ENCODE peak calls at places on chromosomes 7 and 10, in six cellular contexts. S, V, A, U, O and R are unnamed samples.

GRCh38 chr7:1401011-1401410 is 58.3 kb downstream of the MICALL2 start:
- DNase-seq in O (peak; percentile 40), U (no peak), A (no peak), S (no peak), V (no peak), R (no peak)

GRCh38 chr10:52644678-52645434 is 127.7 kb downstream of the MBL2 start:
- DNase-seq in U (peak; percentile 21), O (peak; percentile 54), S (peak; percentile 63), V (peak; percentile 24), A (peak; percentile 59), R (no peak)

GRCh38 chr7:137874390-137874789 is 27.6 kb upstream of the DGKI start:
- DNase-seq in S (no peak), O (no peak), V (no peak), U (no peak), A (peak; percentile 91), R (no peak)

GRCh38 chr7:19016140-19016539 is 101.3 kb downstream of the TWIST1 start:
- DNase-seq in A (peak; percentile 25), U (no peak), O (no peak), S (no peak), V (no peak), R (no peak)

GRCh38 chr10:90193240-90193985 is 492.0 kb downstream of the KIF20B start:
- DNase-seq in O (no peak), S (no peak), A (peak; percentile 89), V (no peak), U (no peak), R (no peak)

GRCh38 chr10:35928017-35928619 is 286.0 kb upstream of the FZD8 start:
- DNase-seq in A (no peak), S (no peak), V (no peak), O (no peak), U (no peak), R (no peak)

GRCh38 chr10:29387269-29387668 is 98.4 kb downstream of the LYZL1 start:
- DNase-seq in S (no peak), O (no peak), U (no peak), A (no peak), V (no peak), R (no peak)

GRCh38 chr10:11197266-11197712 is 179.6 kb downstream of the CELF2 start:
- DNase-seq in V (peak; percentile 42), A (peak; percentile 10), U (peak; percentile 45), O (no peak), S (no peak), R (peak; percentile 54)

GRCh38 chr7:152643979-152644559 is 31.9 kb downstream of the XRCC2 start:
- DNase-seq in V (no peak), U (no peak), S (no peak), A (no peak), O (no peak), R (no peak)

GRCh38 chr10:3935141-3935540 is 150.1 kb upstream of the KLF6 start:
- DNase-seq in U (peak; percentile 56), O (no peak), V (peak; percentile 73), A (peak; percentile 77), S (no peak), R (peak; percentile 90)

GRCh38 chr10:94785211-94785610 is 22.7 kb downstream of the CYP2C19 start:
- DNase-seq in A (no peak), V (no peak), O (no peak), U (no peak), S (no peak), R (no peak)

GRCh38 chr7:96870934-96871333 is 134.4 kb upstream of the DLX6 start:
- DNase-seq in A (no peak), S (no peak), O (no peak), V (no peak), U (no peak), R (no peak)

GRCh38 chr10:124743188-124744046 is 761 bp downstream of the FAM53B start:
- DNase-seq in A (peak; percentile 36), V (no peak), U (no peak), S (peak; percentile 88), O (peak; percentile 27), R (no peak)

GRCh38 chr7:66768865-66769832 is 28.6 kb downstream of the RABGEF1 start:
- DNase-seq in S (no peak), A (peak; percentile 13), V (no peak), U (no peak), O (no peak), R (no peak)

GRCh38 chr10:11756766-11757315 is 14.7 kb downstream of the ECHDC3 start:
- DNase-seq in S (no peak), O (no peak), U (no peak), V (no peak), A (no peak), R (no peak)

GRCh38 chr10:113616244-113617074 is 47.4 kb downstream of the NRAP start:
- DNase-seq in V (no peak), O (peak; percentile 27), U (no peak), S (peak; percentile 27), A (no peak), R (no peak)

GRCh38 chr10:102919992-102920736 is 2.1 kb downstream of the CNNM2 start:
- DNase-seq in U (no peak), V (no peak), A (no peak), O (no peak), S (no peak), R (no peak)

GRCh38 chr7:97064972-97065587 is 40.4 kb upstream of the DLX5 start:
- DNase-seq in S (peak; percentile 70), A (peak; percentile 64), O (peak; percentile 59), U (no peak), V (no peak), R (no peak)

GRCh38 chr7:27423290-27423689 is 180.7 kb downstream of the EVX1 start:
- DNase-seq in V (no peak), A (no peak), O (no peak), U (no peak), S (no peak), R (peak; percentile 32)

GRCh38 chr10:131831561-131831960 is 69.2 kb upstream of the PPP2R2D start:
- DNase-seq in S (no peak), A (no peak), V (no peak), O (no peak), U (no peak), R (no peak)

GRCh38 chr10:43211030-43211429 is 55.8 kb downstream of the RASGEF1A start:
- DNase-seq in A (no peak), U (no peak), S (peak; percentile 68), V (no peak), O (no peak), R (no peak)

DNA sequence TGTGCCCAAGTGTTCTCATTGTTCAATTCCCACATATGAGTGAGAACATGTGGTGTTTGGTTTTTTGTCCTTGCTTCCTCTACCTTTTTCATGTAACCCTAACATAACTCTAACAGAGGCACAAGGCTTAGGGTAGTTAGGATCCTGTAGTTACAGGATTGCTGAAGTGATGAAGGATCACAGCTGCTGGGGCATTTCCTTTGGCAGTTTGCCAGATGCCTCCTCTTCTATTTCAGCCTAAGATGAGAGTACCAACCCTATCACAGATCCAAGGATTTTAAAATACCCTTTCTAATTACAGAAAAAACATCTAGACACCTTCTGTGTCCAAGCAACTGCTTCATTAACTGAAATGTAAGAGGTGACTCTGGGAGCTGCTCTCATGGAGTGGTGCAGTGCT is 141.7 kb upstream of the COL1A2 start:
- DNase-seq in V (no peak), U (no peak), O (no peak), A (peak; percentile 12), S (no peak), R (no peak)
- H3K4me3 ChIP-seq in V (no peak overlapping the region), U (no peak overlapping the region), O (no peak overlapping the region), A (no peak overlapping the region), S (no peak overlapping the region), R (no peak overlapping the region)

GRCh38 chr7:266851-267840 is 22.8 kb upstream of the FOXL3 start:
- DNase-seq in V (no peak), O (no peak), U (no peak), A (no peak), S (no peak), R (no peak)

GRCh38 chr7:268991-269390 is 21.0 kb upstream of the FOXL3 start:
- DNase-seq in S (no peak), V (no peak), A (no peak), U (no peak), O (no peak), R (no peak)

GRCh38 chr7:264541-265191 is 25.3 kb upstream of the FOXL3 start:
- DNase-seq in V (no peak), S (no peak), O (peak; percentile 70), U (no peak), A (no peak), R (no peak)

GRCh38 chr7:265192-265997 is 24.6 kb upstream of the FOXL3 start:
- DNase-seq in S (no peak), V (no peak), U (no peak), A (no peak), O (no peak), R (no peak)

DNA sequence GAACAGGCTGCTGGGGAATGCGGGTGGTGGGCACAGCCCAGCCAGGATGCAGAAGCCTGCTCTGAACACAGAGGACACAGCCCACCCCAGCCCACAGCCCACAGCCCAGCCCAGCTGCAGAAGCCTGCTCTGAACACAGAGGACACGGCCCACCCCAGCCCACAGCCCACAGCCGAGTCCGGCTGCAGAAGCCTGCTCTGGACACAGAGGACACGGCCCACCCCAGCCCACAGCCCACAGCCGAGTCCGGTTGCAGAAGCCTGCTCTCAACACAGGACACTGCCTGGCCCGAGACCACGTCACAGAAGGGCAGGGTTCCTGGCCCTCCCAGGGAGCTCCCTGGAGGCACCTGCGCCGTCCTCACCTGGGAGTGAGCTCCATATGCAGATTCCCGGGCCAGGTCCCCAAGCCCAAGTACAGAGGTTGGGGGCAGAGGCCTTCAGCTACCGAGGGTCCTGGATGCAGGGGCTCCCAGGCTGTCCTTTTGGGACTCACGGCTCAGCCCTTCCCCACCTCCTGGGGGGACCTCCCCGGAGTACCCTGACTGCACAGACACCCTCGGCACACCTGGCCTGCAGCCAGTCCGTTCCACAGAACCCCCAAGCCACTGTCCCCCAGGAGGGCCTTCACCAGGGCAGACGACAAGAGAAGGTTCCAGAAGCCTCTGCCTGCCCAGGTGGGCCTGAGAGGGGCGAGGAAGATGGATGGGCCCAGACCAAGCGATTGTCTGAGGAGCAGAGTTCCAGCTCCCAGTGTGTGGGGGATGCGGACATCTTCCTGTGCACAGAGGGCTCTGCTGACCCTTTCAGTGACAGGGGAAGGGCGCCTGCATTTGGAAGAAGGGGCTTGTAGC is 23.7 kb upstream of the FOXL3 start:
- DNase-seq in O (no peak), V (no peak), A (no peak), S (no peak), U (no peak), R (no peak)
- TF ChIP-seq CTCF in O (no peak), V (no peak), A (no peak), S (no peak), U (no peak), R (no peak)

GRCh38 chr10:68067029-68067428 is 8.1 kb downstream of the HERC4 start:
- DNase-seq in S (no peak), A (no peak), O (no peak), V (no peak), U (no peak), R (no peak)
- H3K4me3 ChIP-seq in S (no peak overlapping the region), A (no peak overlapping the region), O (no peak overlapping the region), V (no peak overlapping the region), U (no peak overlapping the region), R (no peak overlapping the region)

GRCh38 chr7:2892571-2892970 is 48.5 kb upstream of the GNA12 start:
- DNase-seq in S (no peak), V (no peak), O (no peak), A (no peak), U (no peak), R (no peak)

GRCh38 chr7:2896141-2896540 is 52.0 kb upstream of the GNA12 start:
- DNase-seq in A (no peak), V (no peak), S (no peak), U (no peak), O (no peak), R (no peak)

GRCh38 chr7:2893411-2893861 is 49.3 kb upstream of the GNA12 start:
- DNase-seq in S (no peak), O (no peak), V (no peak), U (no peak), A (no peak), R (no peak)

GRCh38 chr7:2894118-2894940 is 50.2 kb upstream of the GNA12 start:
- DNase-seq in V (no peak), S (no peak), O (no peak), U (no peak), A (no peak), R (no peak)

GRCh38 chr7:2897023-2897422 is 52.9 kb upstream of the GNA12 start:
- DNase-seq in O (no peak), V (no peak), A (no peak), S (no peak), U (no peak), R (no peak)
- TF ChIP-seq CTCF in O (no peak), V (no peak), A (no peak), S (peak; percentile 16), U (no peak), R (no peak)